ENCODE peak calls at places on chromosomes 1 and 21, in seven cellular contexts. L, S, C, B, I, V and N are unnamed samples.

GRCh38 chr1:81597720-81598426 is 202.9 kb upstream of the ADGRL2 start:
- DNase-seq in L (no peak), S (no peak), C (no peak), B (no peak), I (no peak), V (no peak), N (no peak)

GRCh38 chr1:227886503-227886961 is 61.2 kb downstream of the WNT9A start:
- DNase-seq in L (peak), S (no peak), C (no peak), B (no peak), I (peak), V (peak), N (peak)

GRCh38 chr21:42925114-42925907 is at the start of gene ERVH48-1:
- DNase-seq in L (no peak), S (no peak), C (peak), B (no peak), I (no peak), V (no peak), N (no peak)

GRCh38 chr21:43600642-43601397 is 58.5 kb downstream of the HSF2BP start:
- DNase-seq in L (no peak), S (peak), C (no peak), B (no peak), I (no peak), V (no peak), N (no peak)

GRCh38 chr1:230408971-230409370 is 17.2 kb downstream of the PGBD5 start:
- DNase-seq in L (no peak), S (no peak), C (no peak), B (no peak), I (no peak), V (no peak), N (no peak)

GRCh38 chr1:81801032-81801833 is 499 bp downstream of the ADGRL2 start:
- DNase-seq in L (peak), S (peak), C (no peak), B (peak), I (no peak), V (peak), N (no peak)

GRCh38 chr1:54795841-54796468 is 5.2 kb downstream of the TTC22 start:
- DNase-seq in L (no peak), S (no peak), C (no peak), B (peak), I (no peak), V (no peak), N (no peak)

GRCh38 chr1:218809625-218810024 is 364.1 kb upstream of the LYPLAL1 start:
- DNase-seq in L (no peak), S (peak), C (no peak), B (no peak), I (no peak), V (no peak), N (no peak)

GRCh38 chr1:240831922-240832321 is 220.0 kb upstream of the GREM2 start:
- DNase-seq in L (no peak), S (no peak), C (no peak), B (no peak), I (no peak), V (no peak), N (no peak)

GRCh38 chr1:107964397-107965111 is 426 bp downstream of the VAV3 start:
- DNase-seq in L (peak), S (peak), C (no peak), B (peak), I (peak), V (no peak), N (peak)

GRCh38 chr1:58650141-58650540 is 49.7 kb downstream of the MYSM1 start:
- DNase-seq in L (no peak), S (no peak), C (no peak), B (no peak), I (no peak), V (no peak), N (no peak)

GRCh38 chr1:172726740-172727139 is 67.8 kb downstream of the FASLG start:
- DNase-seq in L (no peak), S (no peak), C (no peak), B (no peak), I (no peak), V (no peak), N (no peak)

GRCh38 chr1:8381618-8382017 is 63.7 kb downstream of the SLC45A1 start:
- DNase-seq in L (no peak), S (no peak), C (no peak), B (no peak), I (no peak), V (no peak), N (no peak)

GRCh38 chr1:157136133-157136532 is 2.1 kb downstream of the ETV3 start:
- DNase-seq in L (no peak), S (no peak), C (no peak), B (no peak), I (no peak), V (no peak), N (no peak)

GRCh38 chr21:39115659-39116235 is 67.5 kb downstream of the PSMG1 start:
- DNase-seq in L (no peak), S (no peak), C (no peak), B (no peak), I (no peak), V (peak), N (no peak)

GRCh38 chr21:38351961-38352521 is 95.2 kb downstream of the KCNJ15 start:
- DNase-seq in L (no peak), S (peak), C (no peak), B (no peak), I (no peak), V (no peak), N (no peak)

GRCh38 chr1:1093610-1093943 is 19.5 kb upstream of the RNF223 start:
- DNase-seq in L (no peak), S (no peak), C (no peak), B (peak), I (no peak), V (no peak), N (no peak)

GRCh38 chr1:206979379-206980043 is 9.3 kb upstream of the FCAMR start:
- DNase-seq in L (no peak), S (peak), C (no peak), B (no peak), I (no peak), V (no peak), N (no peak)

GRCh38 chr1:26127235-26128163 is 15.9 kb downstream of the PDIK1L start:
- DNase-seq in L (no peak), S (no peak), C (no peak), B (no peak), I (no peak), V (no peak), N (no peak)

GRCh38 chr21:20875741-20876140 is 122.5 kb upstream of the NCAM2 start:
- DNase-seq in L (no peak), S (peak), C (no peak), B (no peak), I (no peak), V (no peak), N (no peak)

GRCh38 chr1:52337439-52337838 is 28.6 kb downstream of the CC2D1B start:
- DNase-seq in L (no peak), S (no peak), C (no peak), B (no peak), I (no peak), V (no peak), N (no peak)

GRCh38 chr1:52665173-52666020 is 32.4 kb downstream of the SHISAL2A start:
- DNase-seq in L (no peak), S (no peak), C (no peak), B (no peak), I (no peak), V (no peak), N (no peak)

GRCh38 chr1:77400781-77401180 is 119.0 kb downstream of the AK5 start:
- DNase-seq in L (no peak), S (peak), C (no peak), B (no peak), I (no peak), V (no peak), N (no peak)

GRCh38 chr1:33943978-33944377 is 80.1 kb downstream of the HMGB4 start:
- DNase-seq in L (no peak), S (peak), C (no peak), B (no peak), I (no peak), V (no peak), N (no peak)

GRCh38 chr1:34781844-34782391 is 904 bp downstream of the GJB3 start:
- DNase-seq in L (peak), S (no peak), C (no peak), B (no peak), I (no peak), V (no peak), N (no peak)

GRCh38 chr1:85148524-85149250 is 52.1 kb downstream of the SYDE2 start:
- DNase-seq in L (no peak), S (peak), C (no peak), B (no peak), I (no peak), V (no peak), N (no peak)

GRCh38 chr1:186155594-186155993 is 219.5 kb downstream of the TPR start:
- DNase-seq in L (no peak), S (peak), C (no peak), B (no peak), I (no peak), V (no peak), N (no peak)

GRCh38 chr1:154519661-154520060 is 17.4 kb upstream of the SHE start:
- DNase-seq in L (no peak), S (no peak), C (no peak), B (no peak), I (no peak), V (no peak), N (no peak)

GRCh38 chr1:13793088-13793730 is 93.2 kb downstream of the PRDM2 start:
- DNase-seq in L (no peak), S (no peak), C (no peak), B (no peak), I (no peak), V (no peak), N (no peak)

GRCh38 chr1:121483234-121483633 is 298.5 kb downstream of the SRGAP2C start:
- DNase-seq in L (no peak), S (no peak), C (no peak), B (no peak), I (no peak), V (no peak), N (no peak)

GRCh38 chr1:97334454-97334853 is 586.4 kb downstream of the DPYD start:
- DNase-seq in L (no peak), S (peak), C (no peak), B (no peak), I (no peak), V (no peak), N (no peak)

GRCh38 chr1:15423355-15424077 is 13.8 kb downstream of the EFHD2 start:
- DNase-seq in L (no peak), S (no peak), C (no peak), B (no peak), I (no peak), V (no peak), N (no peak)

GRCh38 chr1:15424146-15424667 is 14.0 kb upstream of the CTRC start:
- DNase-seq in L (peak), S (no peak), C (no peak), B (peak), I (no peak), V (no peak), N (no peak)

GRCh38 chr1:15422871-15423270 is 13.2 kb downstream of the EFHD2 start:
- DNase-seq in L (no peak), S (no peak), C (no peak), B (no peak), I (no peak), V (no peak), N (no peak)

GRCh38 chr1:15418811-15419515 is 9.3 kb downstream of the EFHD2 start:
- DNase-seq in L (no peak), S (no peak), C (no peak), B (no peak), I (no peak), V (no peak), N (no peak)

GRCh38 chr1:15420853-15421465 is 11.3 kb downstream of the EFHD2 start:
- DNase-seq in L (no peak), S (no peak), C (no peak), B (no peak), I (no peak), V (no peak), N (no peak)
- TF ChIP-seq CTCF in L (no peak), S (no peak), C (no peak), B (no peak), I (no peak), V (no peak), N (no peak)

DNA sequence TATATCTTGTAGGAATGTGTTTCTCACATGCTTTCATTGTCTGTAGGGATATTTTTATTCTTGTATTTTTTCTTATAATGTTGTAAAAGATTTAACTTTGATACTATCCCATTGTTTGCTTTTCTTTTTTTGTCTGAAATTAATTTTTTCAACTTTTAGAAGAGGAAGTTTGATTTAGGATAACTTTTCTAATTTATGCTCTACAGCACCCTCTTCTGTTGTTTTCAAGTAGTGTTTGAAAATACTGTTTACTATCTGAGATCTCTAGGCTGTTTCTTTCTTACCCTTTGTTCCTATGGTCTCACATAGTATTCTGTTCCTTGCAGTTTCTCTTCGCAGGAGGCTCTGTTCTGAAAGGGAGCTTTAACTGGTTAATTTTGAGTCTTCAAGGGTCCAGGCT is 21.9 kb downstream of the ABCD3 start:
- DNase-seq in L (no peak), S (no peak), C (no peak), B (no peak), I (no peak), V (no peak), N (no peak)
- TF ChIP-seq CTCF in L (no peak), S (no peak), C (no peak), B (no peak), I (no peak), V (no peak), N (no peak)

DNA sequence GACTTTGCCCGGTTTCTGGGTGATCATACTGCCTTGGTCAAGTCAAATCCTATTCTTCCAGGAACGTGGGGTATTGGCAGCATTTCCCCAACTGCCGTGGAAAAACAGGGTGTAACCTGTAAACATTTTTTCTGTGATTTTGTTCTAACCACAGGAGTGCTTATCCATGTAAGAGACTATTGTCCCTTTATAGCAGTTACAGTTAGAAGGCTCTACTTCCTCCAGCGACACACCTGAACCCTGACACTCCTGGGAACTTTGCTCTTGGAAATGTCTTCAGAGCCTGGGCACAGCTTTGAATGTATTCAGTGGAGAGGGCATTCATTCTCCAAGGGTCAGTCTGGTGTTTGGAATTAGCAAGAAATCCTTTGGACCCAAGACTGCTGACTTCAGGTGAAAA is 26.4 kb upstream of the ARHGEF10L start:
- DNase-seq in L (no peak), S (no peak), C (no peak), B (no peak), I (no peak), V (no peak), N (no peak)
- TF ChIP-seq CTCF in L (no peak), S (no peak), C (no peak), B (no peak), I (no peak), V (no peak), N (no peak)

GRCh38 chr1:209600541-209600940 is 17.0 kb downstream of the CAMK1G start:
- DNase-seq in L (no peak), S (no peak), C (no peak), B (no peak), I (no peak), V (no peak), N (no peak)

GRCh38 chr1:209603877-209604276 is 20.4 kb downstream of the CAMK1G start:
- DNase-seq in L (no peak), S (no peak), C (no peak), B (no peak), I (no peak), V (no peak), N (no peak)

GRCh38 chr1:209597496-209597895 is 14.0 kb downstream of the CAMK1G start:
- DNase-seq in L (no peak), S (no peak), C (no peak), B (no peak), I (no peak), V (no peak), N (no peak)

GRCh38 chr1:209607102-209607794 is 23.7 kb downstream of the CAMK1G start:
- DNase-seq in L (no peak), S (no peak), C (no peak), B (no peak), I (no peak), V (no peak), N (no peak)

DNA sequence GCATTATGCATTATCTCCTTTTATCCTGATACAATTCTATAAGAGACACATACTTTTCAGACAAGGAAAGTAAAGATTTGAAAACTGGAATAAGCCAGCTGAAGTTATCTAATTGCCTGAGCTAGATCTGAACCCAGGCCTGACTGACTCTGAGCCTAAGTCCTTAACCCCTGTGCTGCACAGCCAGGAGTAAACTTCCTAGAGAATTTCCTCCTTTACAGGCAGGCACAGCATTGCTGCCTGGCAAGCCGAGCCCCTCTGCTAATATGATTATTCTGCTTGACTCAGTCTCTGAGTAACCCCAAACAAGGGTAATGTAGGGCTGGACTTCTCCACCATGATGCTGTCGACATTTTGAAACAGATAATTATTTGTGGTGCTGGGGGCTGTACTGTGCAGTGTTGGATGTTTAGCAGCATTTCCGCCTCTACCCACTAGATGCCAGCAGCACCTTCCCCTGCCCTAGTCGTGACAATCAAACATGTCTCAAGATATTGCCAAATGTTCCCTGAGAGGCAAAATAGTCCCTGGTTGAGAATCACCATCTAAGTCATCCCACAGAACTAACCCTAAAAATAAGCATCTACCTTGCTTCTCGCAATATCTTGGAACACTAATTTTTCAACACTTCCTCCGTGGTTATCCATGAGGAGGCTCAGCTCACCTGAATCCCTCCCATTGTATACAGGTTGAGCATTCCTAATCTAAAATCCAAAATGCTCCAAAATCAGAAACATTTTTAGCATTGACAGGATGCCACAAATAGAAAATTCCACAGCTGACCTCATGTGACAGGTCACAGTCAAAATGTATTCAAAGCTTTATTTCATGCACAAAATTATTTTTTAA is 18.5 kb downstream of the CAMK1G start:
- DNase-seq in L (peak), S (peak), C (no peak), B (no peak), I (no peak), V (no peak), N (no peak)
- TF ChIP-seq CTCF in L (peak), S (peak), C (peak), B (peak), I (no peak), V (peak), N (peak)

DNA sequence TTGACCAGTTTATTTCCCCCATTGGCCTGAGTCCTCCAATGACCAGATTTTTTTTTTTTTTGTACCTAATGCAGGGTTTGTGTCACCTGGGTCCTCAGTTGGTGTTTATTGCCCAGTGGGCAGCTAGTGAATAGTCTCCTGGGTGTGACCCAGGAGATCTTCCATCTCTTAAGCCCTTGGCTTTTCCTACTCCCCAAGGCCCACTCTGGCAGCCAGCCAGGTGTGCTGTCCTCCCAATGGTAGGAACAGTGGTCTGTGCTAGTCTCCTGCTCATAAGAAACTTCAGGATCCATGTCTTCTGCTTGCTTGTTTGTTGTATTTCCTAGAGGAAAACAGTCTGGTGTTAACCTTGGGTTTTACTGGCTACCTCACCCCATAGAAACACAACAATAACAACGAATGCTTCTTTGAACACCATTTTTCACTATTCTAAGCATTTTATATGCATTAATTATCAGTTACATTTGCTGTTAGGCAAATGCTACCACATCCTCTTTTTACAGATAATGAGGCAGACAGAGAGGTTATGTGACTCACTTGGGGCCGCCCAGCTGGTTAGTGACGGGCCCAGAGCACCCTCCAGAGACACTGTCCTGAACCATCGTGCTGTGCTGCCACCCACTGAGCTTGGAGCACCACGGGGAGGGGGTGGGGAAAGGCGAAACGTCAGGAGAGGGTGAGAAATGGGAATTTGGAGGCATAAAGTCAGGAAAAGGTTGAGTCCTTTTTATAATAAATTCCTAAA is 107.5 kb downstream of the HIVEP3 start:
- DNase-seq in L (no peak), S (peak), C (peak), B (peak), I (no peak), V (no peak), N (no peak)
- TF ChIP-seq CTCF in L (no peak), S (no peak), C (no peak), B (no peak), I (no peak), V (no peak), N (no peak)

GRCh38 chr1:43307458-43308158 is 6.8 kb downstream of the TIE1 start:
- DNase-seq in L (no peak), S (no peak), C (no peak), B (peak), I (no peak), V (no peak), N (no peak)

GRCh38 chr1:43308635-43309580 is 8.1 kb downstream of the TIE1 start:
- DNase-seq in L (no peak), S (no peak), C (no peak), B (peak), I (no peak), V (no peak), N (no peak)

GRCh38 chr1:43312212-43312623 is 11.4 kb downstream of the TIE1 start:
- DNase-seq in L (no peak), S (no peak), C (no peak), B (no peak), I (no peak), V (no peak), N (no peak)

GRCh38 chr1:43311521-43311920 is 10.7 kb downstream of the TIE1 start:
- DNase-seq in L (no peak), S (no peak), C (no peak), B (peak), I (no peak), V (no peak), N (no peak)

DNA sequence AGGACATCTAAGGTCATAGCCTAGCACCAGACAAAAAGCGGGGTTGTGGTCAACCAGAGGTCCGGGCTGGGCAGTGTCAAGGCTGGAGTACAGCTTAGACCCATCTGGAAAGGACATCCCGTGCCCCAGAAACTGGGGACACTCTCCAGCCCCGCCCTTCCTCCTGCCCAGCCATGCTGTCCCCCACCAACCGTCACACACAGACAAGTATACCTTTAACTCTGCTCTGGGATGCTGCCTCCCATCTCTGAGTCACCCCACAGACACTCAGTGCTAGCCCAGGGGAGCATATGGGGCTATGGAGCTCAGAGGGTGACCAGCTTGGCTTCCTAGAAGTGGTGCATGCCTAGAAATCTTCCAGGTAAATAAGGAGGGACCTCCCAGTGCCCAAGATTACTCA is 8.8 kb downstream of the TIE1 start:
- DNase-seq in L (no peak), S (no peak), C (no peak), B (peak), I (no peak), V (no peak), N (no peak)
- TF ChIP-seq CTCF in L (no peak), S (no peak), C (no peak), B (no peak), I (no peak), V (no peak), N (no peak)